ENCODE peak calls at places on chromosome 1, in six cellular contexts. B is adrenal gland, T is breast epithelium, P is tibial nerve, M is suprapubic skin, E is H1. X is an unnamed sample.

GRCh38 chr1:230725256-230726012 is 11.5 kb upstream of the AGT start:
- DNase-seq in M (no peak), E (no peak), P (no peak), T (no peak), B (no peak), X (no peak)

GRCh38 chr1:82464362-82464931 is 663.7 kb downstream of the ADGRL2 start:
- DNase-seq in M (no peak), T (no peak), B (peak; percentile 25), P (peak; percentile 55), E (no peak), X (no peak)

GRCh38 chr1:157431751-157432150 is 120.6 kb downstream of the FCRL5 start:
- DNase-seq in M (no peak), E (no peak), T (no peak), B (no peak), P (no peak), X (no peak)

GRCh38 chr1:237672748-237673147 is 218.0 kb downstream of the ZP4 start:
- DNase-seq in B (no peak), P (no peak), E (no peak), T (no peak), M (no peak), X (no peak)

GRCh38 chr1:108044318-108044717 is 79.3 kb upstream of the VAV3 start:
- DNase-seq in M (no peak), T (no peak), B (no peak), E (no peak), P (no peak), X (no peak)

GRCh38 chr1:22053018-22053860 is 730 bp downstream of the CDC42 start:
- DNase-seq in B (peak; percentile 60), T (peak; percentile 53), E (no peak), P (no peak), M (peak; percentile 82), X (no peak)

GRCh38 chr1:233269656-233270055 is 25.9 kb downstream of the PCNX2 start:
- DNase-seq in B (no peak), M (no peak), E (no peak), T (no peak), P (no peak), X (no peak)

GRCh38 chr1:224632921-224633321 is 16.8 kb downstream of the CNIH3 start:
- DNase-seq in T (no peak), M (no peak), P (no peak), E (no peak), B (no peak), X (no peak)

GRCh38 chr1:11592752-11593151 is 61.5 kb downstream of the FBXO2 start:
- DNase-seq in B (no peak), P (no peak), T (no peak), E (no peak), M (no peak), X (no peak)

GRCh38 chr1:55718758-55719671 is 503.9 kb upstream of the USP24 start:
- DNase-seq in P (peak; percentile 48), E (peak; percentile 50), T (peak; percentile 54), B (peak; percentile 58), M (peak; percentile 84), X (peak; percentile 84)

GRCh38 chr1:223765719-223766340 is 53.5 kb downstream of the CAPN2 start:
- DNase-seq in P (no peak), B (no peak), M (no peak), T (no peak), E (no peak), X (no peak)

GRCh38 chr1:21614419-21615115 is 54.6 kb downstream of the RAP1GAP start:
- DNase-seq in B (no peak), T (no peak), E (no peak), M (no peak), P (no peak), X (no peak)

GRCh38 chr1:219990782-219991510 is 55.4 kb downstream of the EPRS1 start:
- DNase-seq in T (no peak), E (no peak), B (no peak), M (no peak), P (peak; percentile 28), X (no peak)

GRCh38 chr1:55081188-55081904 is 42.0 kb downstream of the PCSK9 start:
- DNase-seq in P (no peak), E (no peak), M (no peak), T (no peak), B (no peak), X (no peak)

GRCh38 chr1:210412240-210412639 is 83.5 kb downstream of the HHAT start:
- DNase-seq in B (no peak), M (no peak), E (no peak), P (no peak), T (no peak), X (no peak)

GRCh38 chr1:93502561-93502960 is 54.6 kb downstream of the FNBP1L start:
- DNase-seq in T (no peak), B (no peak), P (no peak), M (no peak), E (no peak), X (no peak)

GRCh38 chr1:44263191-44263944 is 50.1 kb downstream of the DMAP1 start:
- DNase-seq in E (no peak), P (no peak), B (no peak), M (no peak), T (no peak), X (no peak)

GRCh38 chr1:40877681-40878080 is 15.5 kb upstream of the CITED4 start:
- DNase-seq in B (peak; percentile 44), P (peak; percentile 44), T (peak; percentile 91), E (no peak), M (no peak), X (peak; percentile 62)

GRCh38 chr1:162151900-162152829 is 82.7 kb downstream of the NOS1AP start:
- DNase-seq in E (no peak), B (no peak), P (peak; percentile 17), T (peak; percentile 49), M (no peak), X (no peak)

GRCh38 chr1:15797614-15798390 is 9.6 kb downstream of the UQCRHL start:
- DNase-seq in M (no peak), T (no peak), P (no peak), B (peak; percentile 46), E (no peak), X (no peak)

GRCh38 chr1:218660678-218661053 is 315.5 kb downstream of the TGFB2 start:
- DNase-seq in E (no peak), M (no peak), P (no peak), B (no peak), T (no peak), X (no peak)

GRCh38 chr1:24967555-24967954 is 37.5 kb upstream of the RUNX3 start:
- DNase-seq in M (no peak), B (no peak), E (no peak), T (no peak), P (no peak), X (no peak)
- TF ChIP-seq POLR2A in M (no peak), B (no peak), E (no peak), T (no peak), P (no peak), X (no peak)

DNA sequence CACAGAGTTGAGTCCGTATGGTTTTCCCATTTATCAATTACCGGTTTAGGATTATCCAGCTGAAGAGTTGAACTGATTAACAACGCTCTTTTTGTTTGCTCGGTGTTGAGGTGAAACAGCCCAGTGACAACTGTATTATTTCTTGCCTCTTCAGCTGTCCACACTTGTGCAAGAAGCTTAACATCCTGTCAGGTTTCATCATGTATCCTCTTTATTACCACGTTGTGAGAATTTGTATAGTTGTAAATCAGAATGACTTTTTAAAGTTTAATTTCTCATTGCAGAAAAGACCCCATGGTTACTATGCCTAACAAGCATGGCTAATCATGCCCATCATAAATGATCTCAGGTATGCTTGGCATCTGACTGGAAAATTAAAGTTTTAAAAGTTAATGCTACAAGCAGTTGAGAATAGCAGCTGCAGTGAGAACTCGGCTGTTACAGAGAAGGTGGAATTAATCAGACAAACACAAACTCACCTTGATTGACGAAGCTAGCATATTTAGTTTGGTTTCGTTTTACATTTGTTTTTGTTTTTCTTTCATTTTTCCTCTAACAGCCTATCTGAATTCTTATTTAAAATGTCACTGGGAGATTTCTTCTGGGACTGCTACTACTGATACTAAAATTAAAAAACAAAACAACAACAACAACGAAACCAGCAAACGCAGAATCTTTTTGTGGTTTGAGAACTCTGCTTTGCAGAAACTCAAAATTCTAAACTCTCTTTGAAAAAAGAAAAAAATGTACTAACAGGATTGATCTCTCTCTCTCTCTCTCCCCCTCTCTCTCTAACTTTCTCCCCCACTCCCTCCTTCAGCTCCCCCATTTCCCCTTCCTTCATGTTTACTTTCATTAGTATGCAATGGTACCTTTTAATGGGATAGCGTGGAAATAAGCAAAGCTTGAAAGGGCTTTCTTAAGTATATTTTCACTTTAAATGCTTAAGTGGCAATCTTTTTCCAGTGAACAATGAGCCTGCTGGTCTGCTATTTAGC is 562.9 kb upstream of the ADGRL2 start:
- DNase-seq in M (no peak), P (no peak), T (no peak), B (no peak), E (no peak), X (no peak)
- H3K4me3 ChIP-seq in M (peak overlapping the region; percentile 19), P (no peak overlapping the region), T (no peak overlapping the region), B (peak overlapping the region; percentile 56), E (no peak overlapping the region), X (no peak overlapping the region)

GRCh38 chr1:6380037-6380436 is 13.5 kb downstream of the ACOT7 start:
- DNase-seq in T (no peak), E (no peak), M (no peak), B (no peak), P (no peak), X (no peak)

GRCh38 chr1:6384135-6384534 is 9.4 kb downstream of the ACOT7 start:
- DNase-seq in E (no peak), M (no peak), T (no peak), B (no peak), P (no peak), X (no peak)

GRCh38 chr1:6373961-6374720 is 19.4 kb downstream of the ACOT7 start:
- DNase-seq in B (no peak), M (no peak), T (no peak), E (no peak), P (no peak), X (no peak)

DNA sequence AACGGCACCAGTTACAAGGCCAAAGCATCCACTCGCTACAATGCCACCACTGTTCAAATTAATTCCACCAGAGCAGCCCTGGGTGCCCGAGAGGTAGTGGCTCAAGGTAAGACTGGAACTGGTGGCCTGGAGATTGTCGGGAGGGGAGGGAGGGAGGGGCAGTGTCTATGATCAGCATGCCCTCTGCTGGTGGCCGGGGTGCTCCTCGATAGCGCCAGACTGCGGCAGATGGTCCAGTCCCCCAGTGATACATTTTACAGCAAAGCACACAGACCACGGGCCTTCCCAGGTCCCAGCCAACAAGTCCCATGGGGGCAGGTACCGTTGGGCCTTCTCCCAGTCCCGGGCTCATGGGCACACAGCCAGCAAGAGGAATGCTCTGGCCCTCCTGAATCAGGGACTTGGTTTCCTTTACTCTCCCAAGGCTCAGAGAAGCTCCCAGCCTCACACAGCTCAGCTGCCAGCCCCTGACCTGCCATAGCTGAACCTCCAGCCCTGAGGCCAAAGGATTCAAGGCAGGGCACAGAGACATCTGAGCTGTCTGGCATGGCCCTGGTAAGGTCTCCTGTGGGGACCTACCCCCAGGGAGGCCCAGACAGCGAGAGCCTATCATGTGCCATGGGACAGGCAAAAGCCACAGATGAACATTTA is 15.3 kb downstream of the ACOT7 start:
- DNase-seq in B (no peak), T (no peak), E (no peak), P (no peak), M (no peak), X (no peak)
- TF ChIP-seq CTCF in B (no peak), T (no peak), E (peak; percentile 48), P (no peak), M (no peak), X (no peak)

GRCh38 chr1:86395771-86396502 is at the start of gene ODF2L:
- DNase-seq in B (peak; percentile 94), P (peak; percentile 86), E (peak; percentile 63), T (peak; percentile 91), M (peak; percentile 96), X (peak; percentile 91)
- TF ChIP-seq POLR2A in B (no peak), P (peak; percentile 42), E (no peak), T (peak; percentile 62), M (peak; percentile 44), X (no peak)

GRCh38 chr1:160374291-160374690 is 7.4 kb downstream of the NHLH1 start:
- DNase-seq in E (no peak), P (no peak), B (no peak), M (no peak), T (no peak), X (no peak)
- H3K4me3 ChIP-seq in E (no peak overlapping the region), P (no peak overlapping the region), B (no peak overlapping the region), M (no peak overlapping the region), T (no peak overlapping the region), X (no peak overlapping the region)

X was measured in lower leg skin.